ENCODE peak calls at places on chromosome 9, in nine cellular contexts. Z, E, F, G, A, P, S, T and R are unnamed samples. For H3K4me1, the result is how much of the 10 kb centered on the place peaks cover.

GRCh38 chr9:114282507-114282906 is 40.4 kb upstream of the ORM1 start:
- DNase-seq in E (no peak), F (no peak), A (no peak), G (no peak), S (no peak), T (no peak), Z (no peak), P (peak), R (peak)

GRCh38 chr9:99103909-99104458 is 929 bp upstream of the TGFBR1 start:
- DNase-seq in F (no peak), T (peak), A (no peak), S (peak), P (no peak), G (no peak), E (no peak), Z (no peak), R (no peak)

GRCh38 chr9:61673247-61673646 is 483.4 kb downstream of the SPATA31A7 start:
- DNase-seq in S (no peak), Z (no peak), G (no peak), T (no peak), A (peak), F (no peak), P (no peak), E (no peak), R (no peak)

GRCh38 chr9:114008667-114009410 is 69.3 kb downstream of the AMBP start:
- DNase-seq in E (no peak), F (peak), A (peak), S (peak), Z (no peak), G (no peak), T (no peak), P (peak), R (no peak)

GRCh38 chr9:4842734-4843133 is 50.0 kb downstream of the RCL1 start:
- DNase-seq in E (no peak), S (no peak), Z (no peak), P (no peak), A (no peak), G (no peak), T (peak), F (no peak), R (no peak)

GRCh38 chr9:93196095-93197055 is 12.4 kb downstream of the WNK2 start:
- DNase-seq in S (no peak), E (no peak), G (peak), F (no peak), P (peak), A (no peak), Z (peak), T (no peak), R (no peak)

GRCh38 chr9:124320062-124320973 is 62.6 kb downstream of the NEK6 start:
- DNase-seq in E (peak), A (no peak), G (peak), P (peak), Z (peak), T (peak), F (peak), S (peak), R (peak)

GRCh38 chr9:114413909-114414308 is 26.1 kb upstream of the AKNA start:
- DNase-seq in S (no peak), T (peak), G (no peak), P (no peak), E (no peak), Z (no peak), A (no peak), F (no peak), R (no peak)

GRCh38 chr9:93357649-93358048 is 93.8 kb upstream of the FAM120A start:
- DNase-seq in Z (no peak), G (no peak), P (no peak), A (no peak), E (no peak), T (no peak), S (no peak), F (no peak), R (no peak)

GRCh38 chr9:126698756-126699155 is 85.0 kb downstream of the LMX1B start:
- DNase-seq in G (no peak), P (no peak), S (no peak), E (no peak), T (no peak), A (no peak), F (no peak), Z (no peak), R (no peak)

GRCh38 chr9:123893831-123894460 is 36.0 kb downstream of the DENND1A start:
- DNase-seq in T (peak), S (no peak), Z (no peak), E (no peak), F (no peak), P (no peak), A (peak), G (no peak), R (no peak)

GRCh38 chr9:99192786-99193465 is 28.8 kb downstream of the ALG2 start:
- DNase-seq in F (no peak), E (no peak), S (no peak), P (no peak), T (peak), Z (no peak), G (no peak), A (peak), R (no peak)

GRCh38 chr9:21317956-21318923 is 13.1 kb upstream of the IFNA5 start:
- DNase-seq in F (peak), P (peak), A (no peak), E (no peak), S (peak), T (peak), Z (no peak), G (no peak), R (peak)

GRCh38 chr9:21828853-21829405 is 26.5 kb downstream of the MTAP start:
- DNase-seq in F (no peak), E (no peak), S (no peak), T (no peak), P (no peak), G (no peak), A (no peak), Z (no peak), R (no peak)

GRCh38 chr9:14433841-14434511 is 120.0 kb upstream of the NFIB start:
- DNase-seq in A (no peak), T (peak), S (no peak), P (peak), F (no peak), Z (no peak), E (no peak), G (no peak), R (peak)

DNA sequence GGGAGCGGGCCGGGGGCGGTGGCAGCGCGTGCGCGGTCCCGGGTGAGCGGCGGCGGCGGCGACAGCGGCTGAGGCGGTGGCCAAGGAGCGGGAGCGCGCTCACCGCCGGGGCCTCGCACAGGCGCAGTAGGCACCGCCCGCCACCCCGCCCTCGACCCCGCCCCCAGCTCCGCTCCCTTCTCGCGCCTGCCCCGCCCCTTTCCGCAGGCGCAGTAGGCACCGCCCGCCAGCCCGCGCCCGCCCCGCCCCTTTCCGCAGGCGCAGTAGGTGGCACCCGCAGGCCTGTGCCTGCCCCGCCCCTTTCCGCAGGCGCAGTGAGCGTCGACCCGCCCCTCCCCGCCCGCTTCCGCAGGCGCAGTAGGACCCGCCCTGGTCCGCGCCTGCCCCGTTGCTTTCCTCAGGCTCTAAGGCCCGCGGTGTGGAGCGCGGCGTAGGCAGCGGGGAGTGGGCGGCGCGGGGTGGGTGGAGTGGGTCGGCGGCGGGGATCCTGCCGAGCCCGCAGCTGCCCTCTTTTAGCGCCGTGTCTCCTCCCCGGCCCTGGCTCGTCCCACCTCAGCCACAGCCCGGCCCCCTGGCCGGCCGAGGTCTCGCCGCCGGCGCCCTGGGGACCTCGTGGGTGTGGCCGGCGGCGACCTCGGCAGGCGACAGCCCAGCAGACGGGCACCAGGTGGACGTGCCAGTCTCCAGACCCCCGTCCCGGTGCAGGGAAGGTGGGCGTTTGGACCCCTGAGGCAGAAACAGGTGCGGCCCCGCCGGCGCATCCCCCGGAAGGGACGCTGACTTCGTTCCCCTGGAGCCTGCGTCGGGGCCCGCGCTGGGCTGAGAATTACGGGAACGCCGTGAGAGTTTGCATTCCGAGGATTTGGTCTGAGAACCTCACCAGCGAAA is at the start of gene CAMSAP1:
- DNase-seq in A (peak), E (peak), Z (peak), F (peak), P (peak), G (peak), S (peak), T (peak), R (peak)
- TF ChIP-seq POLR2A in A (peak), E (no peak), Z (no peak), F (no peak), P (peak), G (peak), S (peak), T (peak), R (peak)

GRCh38 chr9:127852829-127853228 is 1.6 kb downstream of the ENG start:
- DNase-seq in F (no peak), S (no peak), A (no peak), Z (no peak), P (no peak), T (no peak), E (no peak), G (no peak), R (no peak)
- H3K4me1 ChIP-seq in F (under half), S (under half), A (half or more), Z (under half), P (under half), T (under half), E (under half), G (under half), R (under half)

GRCh38 chr9:121107881-121108280 is 33.1 kb downstream of the CNTRL start:
- DNase-seq in G (no peak), F (no peak), T (no peak), E (no peak), A (no peak), Z (no peak), P (no peak), S (no peak), R (no peak)

GRCh38 chr9:121105531-121105930 is 30.8 kb downstream of the CNTRL start:
- DNase-seq in S (no peak), A (no peak), T (no peak), Z (no peak), G (no peak), P (no peak), F (no peak), E (no peak), R (no peak)

DNA sequence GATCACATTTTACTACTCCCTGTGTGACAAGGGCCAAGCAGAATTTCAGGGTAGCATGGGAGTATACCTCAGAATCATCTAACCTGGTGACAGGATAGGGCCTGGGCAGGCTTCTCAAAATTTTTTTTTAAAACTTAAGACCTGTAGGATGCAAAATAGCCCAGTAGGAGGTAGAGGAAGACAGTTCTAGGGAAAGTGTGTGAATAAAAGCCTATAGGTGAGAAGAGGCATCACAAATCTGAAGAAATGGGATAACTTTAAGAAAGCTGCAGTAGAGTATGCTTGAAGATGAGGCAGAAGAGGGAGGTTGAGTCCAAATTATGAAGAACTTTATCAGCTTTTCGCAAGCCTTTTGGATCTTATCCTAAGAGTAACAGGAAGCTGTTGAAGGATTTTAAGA is 32.3 kb downstream of the CNTRL start:
- DNase-seq in P (no peak), Z (no peak), G (no peak), S (no peak), A (no peak), T (no peak), E (no peak), F (no peak), R (no peak)
- TF ChIP-seq CTCF in P (no peak), Z (no peak), G (no peak), S (no peak), A (no peak), T (no peak), E (peak), F (no peak), R (peak)

GRCh38 chr9:88533951-88534455 is 975 bp upstream of the NXNL2 start:
- DNase-seq in P (peak), E (no peak), A (no peak), F (peak), T (peak), G (peak), S (no peak), Z (no peak), R (peak)

GRCh38 chr9:88535932-88536324 is 950 bp downstream of the NXNL2 start:
- DNase-seq in Z (peak), S (no peak), A (no peak), P (peak), F (no peak), G (peak), T (peak), E (no peak), R (no peak)

GRCh38 chr9:88534456-88535225 is at the start of gene NXNL2:
- DNase-seq in T (peak), A (peak), E (no peak), G (peak), F (peak), Z (peak), P (peak), S (peak), R (peak)

GRCh38 chr9:88536951-88537742 is 2.2 kb downstream of the NXNL2 start:
- DNase-seq in E (no peak), Z (no peak), G (no peak), T (no peak), F (no peak), P (no peak), A (no peak), S (no peak), R (no peak)

DNA sequence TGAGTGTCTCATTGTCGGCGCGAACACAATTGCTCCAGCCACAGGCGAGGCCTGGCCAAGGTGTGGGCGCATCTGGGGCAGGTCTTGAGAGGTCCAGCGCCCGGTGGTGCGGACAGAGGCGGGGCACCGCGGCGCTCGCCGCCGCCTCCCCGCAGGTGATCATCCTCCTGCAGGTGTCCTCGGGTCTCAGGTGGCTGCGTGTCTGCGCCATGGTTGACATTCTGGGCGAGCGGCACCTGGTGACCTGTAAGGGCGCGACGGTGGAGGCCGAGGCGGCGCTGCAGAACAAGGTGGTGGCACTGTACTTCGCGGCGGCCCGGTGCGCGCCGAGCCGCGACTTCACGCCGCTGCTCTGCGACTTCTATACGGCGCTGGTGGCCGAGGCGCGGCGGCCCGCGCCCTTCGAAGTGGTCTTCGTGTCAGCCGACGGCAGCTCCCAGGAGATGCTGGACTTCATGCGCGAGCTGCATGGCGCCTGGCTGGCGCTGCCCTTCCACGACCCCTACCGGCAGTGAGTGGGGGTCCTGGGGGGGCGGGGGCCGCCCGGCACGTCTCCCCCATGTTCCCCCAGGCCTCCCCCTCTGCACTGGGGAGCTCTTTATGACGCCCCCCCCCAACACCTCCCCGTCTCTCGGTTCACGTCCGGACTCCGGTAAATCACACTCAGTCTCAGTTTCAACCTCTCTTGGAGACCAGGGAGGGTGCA is 401 bp downstream of the NXNL2 start:
- DNase-seq in E (no peak), G (no peak), S (no peak), A (no peak), P (peak), T (no peak), F (peak), Z (peak), R (no peak)
- TF ChIP-seq POLR2A in E (no peak), G (no peak), S (no peak), A (no peak), P (peak), T (no peak), F (no peak), Z (no peak), R (no peak)

DNA sequence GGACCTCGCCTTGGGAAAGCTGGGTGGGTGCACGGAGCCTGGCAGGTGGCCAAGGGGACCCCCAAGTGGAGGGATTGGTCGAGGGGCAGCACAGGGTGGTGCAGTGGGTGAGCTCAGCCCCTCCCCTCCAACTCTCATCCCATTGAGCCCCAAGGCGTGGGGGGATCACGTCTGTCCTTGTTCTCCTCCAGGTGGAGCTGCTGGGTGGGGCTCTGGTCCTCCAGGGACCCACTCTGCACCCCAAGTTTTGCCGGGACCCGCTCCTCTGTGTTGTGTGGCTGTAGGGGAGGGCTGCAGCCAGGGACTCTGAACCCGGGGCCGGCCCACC is 3.6 kb upstream of the FUT7 start:
- DNase-seq in G (no peak), T (no peak), E (no peak), F (no peak), A (no peak), P (no peak), Z (no peak), S (no peak), R (no peak)
- H3K4me1 ChIP-seq in G (under half), T (under half), E (under half), F (under half), A (under half), P (under half), Z (under half), S (under half), R (under half)

GRCh38 chr9:73566627-73567026 is 415.0 kb downstream of the ANXA1 start:
- DNase-seq in S (no peak), Z (no peak), T (no peak), G (no peak), F (no peak), P (no peak), E (no peak), A (no peak), R (no peak)

GRCh38 chr9:73565026-73565425 is 413.4 kb downstream of the ANXA1 start:
- DNase-seq in S (no peak), P (no peak), A (no peak), E (no peak), T (no peak), G (no peak), Z (no peak), F (no peak), R (no peak)

DNA sequence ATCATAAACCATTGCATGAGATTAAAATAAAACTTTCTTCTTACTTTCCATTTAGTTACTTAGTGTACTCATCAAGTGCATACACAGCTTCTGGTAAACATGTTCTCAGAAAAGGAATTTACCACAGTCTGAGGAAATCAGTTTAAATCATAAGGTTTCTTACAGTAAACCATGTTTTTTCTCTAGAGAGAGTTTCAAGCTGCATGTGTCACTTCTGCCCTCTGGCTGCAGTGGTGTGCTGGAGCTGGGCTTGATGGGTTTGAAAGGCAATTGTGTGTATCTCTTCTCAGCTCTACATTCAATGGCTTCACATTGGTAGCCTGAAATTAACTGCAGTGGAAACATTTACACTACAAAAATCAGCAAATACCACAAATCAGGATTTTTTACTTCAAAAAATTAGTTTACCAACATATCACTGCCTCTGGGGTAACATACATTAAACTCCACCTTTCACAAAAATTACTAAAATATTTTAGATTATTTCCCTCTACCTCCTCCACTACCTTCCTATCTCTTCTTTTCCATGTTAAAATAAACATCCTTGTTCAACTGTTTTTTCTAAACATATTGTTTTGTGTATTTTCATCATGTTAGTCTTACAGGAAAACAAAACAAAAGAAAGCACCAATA is 414.3 kb downstream of the ANXA1 start:
- DNase-seq in G (peak), E (peak), F (no peak), A (no peak), T (no peak), Z (peak), P (no peak), S (no peak), R (no peak)
- TF ChIP-seq CTCF in G (peak), E (peak), F (no peak), A (no peak), T (peak), Z (peak), P (no peak), S (peak), R (no peak)

GRCh38 chr9:16719921-16720320 is 150.5 kb downstream of the BNC2 start:
- DNase-seq in A (no peak), G (no peak), F (no peak), S (no peak), T (no peak), E (no peak), Z (no peak), P (no peak), R (no peak)

GRCh38 chr9:16718952-16719351 is 151.5 kb downstream of the BNC2 start:
- DNase-seq in Z (no peak), E (no peak), F (no peak), P (no peak), S (no peak), T (peak), G (no peak), A (no peak), R (no peak)

GRCh38 chr9:16725066-16725465 is 145.4 kb downstream of the BNC2 start:
- DNase-seq in T (no peak), P (no peak), S (no peak), G (no peak), Z (no peak), A (no peak), F (no peak), E (no peak), R (no peak)

GRCh38 chr9:16720386-16720785 is 150.1 kb downstream of the BNC2 start:
- DNase-seq in T (no peak), S (no peak), F (no peak), Z (no peak), A (no peak), G (no peak), E (no peak), P (no peak), R (no peak)

GRCh38 chr9:16721972-16722371 is 148.5 kb downstream of the BNC2 start:
- DNase-seq in A (no peak), S (peak), T (peak), G (no peak), P (peak), Z (no peak), E (no peak), F (no peak), R (peak)
- TF ChIP-seq POLR2A in A (no peak), S (peak), T (no peak), G (no peak), P (no peak), Z (no peak), E (no peak), F (no peak), R (peak)